ENCODE peak calls at places on chromosomes 13 and 19, in eight cellular contexts. One of them, this sample, is unnamed.

GRCh38 chr13:99269627-99270252 is 11.6 kb upstream of the GPR18 start:
- DNase-seq in NB4: peak; percentile 65
- DNase-seq in caudate nucleus: no peak
- DNase-seq in stimulated activated CD4-positive, alpha-beta T cell treated with anti-CD3 and anti-CD28 coated beads, Interleukin-2, amount 100 ng/mL, for 48 hours: no peak
- DNase-seq in adrenal gland: peak; percentile 29
- DNase-seq in H1: no peak
- DNase-seq in psoas muscle: no peak
- DNase-seq in endothelial cell: no peak
- DNase-seq in this sample: peak; percentile 46

GRCh38 chr19:45076851-45077730 is 813 bp upstream of the ZNF296 start:
- DNase-seq in psoas muscle: no peak
- DNase-seq in caudate nucleus: no peak
- DNase-seq in adrenal gland: no peak
- DNase-seq in NB4: no peak
- DNase-seq in stimulated activated CD4-positive, alpha-beta T cell treated with anti-CD3 and anti-CD28 coated beads, Interleukin-2, amount 100 ng/mL, for 48 hours: no peak
- DNase-seq in endothelial cell: no peak
- DNase-seq in H1: peak; percentile 60
- DNase-seq in this sample: no peak

GRCh38 chr13:20359335-20359734 is 127.2 kb upstream of the GJB6 start:
- DNase-seq in stimulated activated CD4-positive, alpha-beta T cell treated with anti-CD3 and anti-CD28 coated beads, Interleukin-2, amount 100 ng/mL, for 48 hours: no peak
- DNase-seq in H1: no peak
- DNase-seq in NB4: peak; percentile 80
- DNase-seq in adrenal gland: no peak
- DNase-seq in caudate nucleus: no peak
- DNase-seq in endothelial cell: no peak
- DNase-seq in psoas muscle: no peak
- DNase-seq in this sample: no peak

GRCh38 chr13:60348097-60348496 is 48.9 kb upstream of the TDRD3 start:
- DNase-seq in psoas muscle: no peak
- DNase-seq in NB4: no peak
- DNase-seq in adrenal gland: no peak
- DNase-seq in endothelial cell: no peak
- DNase-seq in caudate nucleus: no peak
- DNase-seq in stimulated activated CD4-positive, alpha-beta T cell treated with anti-CD3 and anti-CD28 coated beads, Interleukin-2, amount 100 ng/mL, for 48 hours: no peak
- DNase-seq in H1: no peak
- DNase-seq in this sample: peak; percentile 43

GRCh38 chr13:40776681-40777165 is 5.7 kb upstream of the MRPS31 start:
- DNase-seq in H1: no peak
- DNase-seq in stimulated activated CD4-positive, alpha-beta T cell treated with anti-CD3 and anti-CD28 coated beads, Interleukin-2, amount 100 ng/mL, for 48 hours: peak; percentile 48
- DNase-seq in adrenal gland: no peak
- DNase-seq in psoas muscle: no peak
- DNase-seq in caudate nucleus: no peak
- DNase-seq in NB4: peak; percentile 92
- DNase-seq in endothelial cell: no peak
- DNase-seq in this sample: no peak

GRCh38 chr19:15937771-15938170 is 3.4 kb upstream of the CYP4F11 start:
- DNase-seq in psoas muscle: no peak
- DNase-seq in caudate nucleus: no peak
- DNase-seq in endothelial cell: no peak
- DNase-seq in H1: no peak
- DNase-seq in stimulated activated CD4-positive, alpha-beta T cell treated with anti-CD3 and anti-CD28 coated beads, Interleukin-2, amount 100 ng/mL, for 48 hours: no peak
- DNase-seq in adrenal gland: no peak
- DNase-seq in NB4: no peak
- DNase-seq in this sample: no peak

GRCh38 chr13:27425918-27426630 is 1.7 kb downstream of the GTF3A start:
- DNase-seq in psoas muscle: peak; percentile 88
- DNase-seq in NB4: peak; percentile 97
- DNase-seq in endothelial cell: peak; percentile 41
- DNase-seq in adrenal gland: peak; percentile 81
- DNase-seq in stimulated activated CD4-positive, alpha-beta T cell treated with anti-CD3 and anti-CD28 coated beads, Interleukin-2, amount 100 ng/mL, for 48 hours: peak; percentile 61
- DNase-seq in H1: peak; percentile 55
- DNase-seq in caudate nucleus: no peak
- DNase-seq in this sample: peak; percentile 79

GRCh38 chr13:75818181-75819110 is 182.3 kb downstream of the LMO7 start:
- DNase-seq in stimulated activated CD4-positive, alpha-beta T cell treated with anti-CD3 and anti-CD28 coated beads, Interleukin-2, amount 100 ng/mL, for 48 hours: no peak
- DNase-seq in NB4: no peak
- DNase-seq in adrenal gland: no peak
- DNase-seq in endothelial cell: no peak
- DNase-seq in H1: no peak
- DNase-seq in psoas muscle: no peak
- DNase-seq in caudate nucleus: no peak
- DNase-seq in this sample: no peak

GRCh38 chr13:27171244-27171829 is at the start of gene USP12:
- DNase-seq in endothelial cell: no peak
- DNase-seq in H1: peak; percentile 76
- DNase-seq in stimulated activated CD4-positive, alpha-beta T cell treated with anti-CD3 and anti-CD28 coated beads, Interleukin-2, amount 100 ng/mL, for 48 hours: peak; percentile 26
- DNase-seq in caudate nucleus: peak; percentile 77
- DNase-seq in NB4: peak; percentile 71
- DNase-seq in psoas muscle: no peak
- DNase-seq in adrenal gland: peak; percentile 58
- DNase-seq in this sample: no peak

GRCh38 chr13:113413898-113414282 is 39.4 kb downstream of the ADPRHL1 start:
- DNase-seq in H1: no peak
- DNase-seq in psoas muscle: peak; percentile 91
- DNase-seq in stimulated activated CD4-positive, alpha-beta T cell treated with anti-CD3 and anti-CD28 coated beads, Interleukin-2, amount 100 ng/mL, for 48 hours: no peak
- DNase-seq in NB4: peak; percentile 58
- DNase-seq in endothelial cell: no peak
- DNase-seq in caudate nucleus: no peak
- DNase-seq in adrenal gland: no peak
- DNase-seq in this sample: no peak

GRCh38 chr19:3459322-3459881 is 20.9 kb downstream of the SMIM24 start:
- DNase-seq in H1: no peak
- DNase-seq in caudate nucleus: peak; percentile 45
- DNase-seq in adrenal gland: peak; percentile 90
- DNase-seq in psoas muscle: peak; percentile 92
- DNase-seq in endothelial cell: no peak
- DNase-seq in NB4: no peak
- DNase-seq in stimulated activated CD4-positive, alpha-beta T cell treated with anti-CD3 and anti-CD28 coated beads, Interleukin-2, amount 100 ng/mL, for 48 hours: no peak
- DNase-seq in this sample: peak; percentile 90

GRCh38 chr19:3387645-3388589 is 21.5 kb downstream of the NFIC start:
- DNase-seq in H1: no peak
- DNase-seq in psoas muscle: peak; percentile 96
- DNase-seq in endothelial cell: no peak
- DNase-seq in stimulated activated CD4-positive, alpha-beta T cell treated with anti-CD3 and anti-CD28 coated beads, Interleukin-2, amount 100 ng/mL, for 48 hours: no peak
- DNase-seq in NB4: no peak
- DNase-seq in caudate nucleus: peak; percentile 87
- DNase-seq in adrenal gland: peak; percentile 93
- DNase-seq in this sample: peak; percentile 95

GRCh38 chr13:32075150-32075851 is 43.7 kb downstream of the FRY start:
- DNase-seq in psoas muscle: no peak
- DNase-seq in adrenal gland: no peak
- DNase-seq in endothelial cell: no peak
- DNase-seq in H1: no peak
- DNase-seq in caudate nucleus: no peak
- DNase-seq in NB4: no peak
- DNase-seq in stimulated activated CD4-positive, alpha-beta T cell treated with anti-CD3 and anti-CD28 coated beads, Interleukin-2, amount 100 ng/mL, for 48 hours: no peak
- DNase-seq in this sample: no peak

GRCh38 chr19:33407140-33407551 is 33.6 kb downstream of the CEBPG start:
- DNase-seq in NB4: no peak
- DNase-seq in adrenal gland: no peak
- DNase-seq in H1: no peak
- DNase-seq in psoas muscle: peak; percentile 41
- DNase-seq in caudate nucleus: no peak
- DNase-seq in endothelial cell: no peak
- DNase-seq in stimulated activated CD4-positive, alpha-beta T cell treated with anti-CD3 and anti-CD28 coated beads, Interleukin-2, amount 100 ng/mL, for 48 hours: no peak
- DNase-seq in this sample: no peak

GRCh38 chr13:30577381-30577780 is 40.3 kb upstream of the USPL1 start:
- DNase-seq in H1: no peak
- DNase-seq in adrenal gland: peak; percentile 77
- DNase-seq in endothelial cell: no peak
- DNase-seq in NB4: peak; percentile 92
- DNase-seq in psoas muscle: no peak
- DNase-seq in stimulated activated CD4-positive, alpha-beta T cell treated with anti-CD3 and anti-CD28 coated beads, Interleukin-2, amount 100 ng/mL, for 48 hours: no peak
- DNase-seq in caudate nucleus: no peak
- DNase-seq in this sample: peak; percentile 22

GRCh38 chr19:45780146-45780447 is 2.2 kb downstream of the DMPK start:
- DNase-seq in NB4: no peak
- DNase-seq in caudate nucleus: no peak
- DNase-seq in adrenal gland: peak; percentile 37
- DNase-seq in H1: no peak
- DNase-seq in psoas muscle: no peak
- DNase-seq in stimulated activated CD4-positive, alpha-beta T cell treated with anti-CD3 and anti-CD28 coated beads, Interleukin-2, amount 100 ng/mL, for 48 hours: no peak
- DNase-seq in endothelial cell: no peak
- DNase-seq in this sample: no peak

GRCh38 chr13:110272227-110272626 is 34.7 kb downstream of the COL4A1 start:
- DNase-seq in adrenal gland: no peak
- DNase-seq in caudate nucleus: no peak
- DNase-seq in psoas muscle: no peak
- DNase-seq in stimulated activated CD4-positive, alpha-beta T cell treated with anti-CD3 and anti-CD28 coated beads, Interleukin-2, amount 100 ng/mL, for 48 hours: no peak
- DNase-seq in endothelial cell: no peak
- DNase-seq in NB4: no peak
- DNase-seq in H1: peak; percentile 17
- DNase-seq in this sample: no peak

GRCh38 chr13:50829896-50830295 is 13.6 kb downstream of the DLEU7 start:
- DNase-seq in H1: no peak
- DNase-seq in adrenal gland: no peak
- DNase-seq in NB4: peak; percentile 51
- DNase-seq in caudate nucleus: no peak
- DNase-seq in endothelial cell: no peak
- DNase-seq in stimulated activated CD4-positive, alpha-beta T cell treated with anti-CD3 and anti-CD28 coated beads, Interleukin-2, amount 100 ng/mL, for 48 hours: no peak
- DNase-seq in psoas muscle: no peak
- DNase-seq in this sample: no peak

GRCh38 chr19:52270266-52270885 is 989 bp downstream of the ZNF766 start:
- DNase-seq in NB4: peak; percentile 46
- DNase-seq in adrenal gland: no peak
- DNase-seq in endothelial cell: peak; percentile 5
- DNase-seq in psoas muscle: no peak
- DNase-seq in stimulated activated CD4-positive, alpha-beta T cell treated with anti-CD3 and anti-CD28 coated beads, Interleukin-2, amount 100 ng/mL, for 48 hours: no peak
- DNase-seq in caudate nucleus: peak; percentile 2
- DNase-seq in H1: peak; percentile 47
- DNase-seq in this sample: no peak

GRCh38 chr13:110351636-110352420 is 44.7 kb downstream of the COL4A2 start:
- DNase-seq in psoas muscle: no peak
- DNase-seq in stimulated activated CD4-positive, alpha-beta T cell treated with anti-CD3 and anti-CD28 coated beads, Interleukin-2, amount 100 ng/mL, for 48 hours: no peak
- DNase-seq in H1: no peak
- DNase-seq in endothelial cell: no peak
- DNase-seq in NB4: no peak
- DNase-seq in caudate nucleus: no peak
- DNase-seq in adrenal gland: no peak
- DNase-seq in this sample: no peak

This sample was measured in body of pancreas.